ENCODE peak calls at places on chromosomes 5 and 9, in ten cellular contexts. X is uterus; Y is brain microvascular endothelial cell; I is WERI-Rb-1; R is CD8-positive, alpha-beta T cell; T is GM12878; S is IMR-90; O is heart left ventricle; B is psoas muscle; G is SK-N-SH. E is an unnamed sample.

GRCh38 chr5:43190755-43191603 is 1.0 kb upstream of the NIM1K start:
- DNase-seq in B (no peak), R (no peak), S (peak), Y (peak), I (no peak), X (no peak), T (no peak), O (no peak), G (no peak), E (peak)

GRCh38 chr9:136119259-136120118 is 814 bp upstream of the TMEM250 start:
- DNase-seq in Y (no peak), R (no peak), T (no peak), B (peak), G (peak), S (peak), X (no peak), I (no peak), O (no peak), E (peak)

GRCh38 chr9:19812194-19812593 is 23.4 kb upstream of the SLC24A2 start:
- DNase-seq in B (no peak), S (no peak), Y (no peak), R (no peak), T (no peak), O (no peak), I (no peak), X (no peak), G (no peak), E (no peak)

GRCh38 chr5:69492391-69493234 is at the start of gene OCLN:
- DNase-seq in O (peak), T (no peak), Y (no peak), B (no peak), I (peak), G (peak), S (no peak), R (no peak), X (no peak), E (peak)

GRCh38 chr5:21823588-21823987 is 1029.6 kb downstream of the CDH12 start:
- DNase-seq in G (no peak), R (no peak), B (no peak), T (no peak), O (no peak), S (peak), Y (no peak), X (no peak), I (no peak), E (no peak)

GRCh38 chr9:94937214-94937903 is 210.9 kb downstream of the AOPEP start:
- DNase-seq in I (no peak), X (no peak), R (no peak), Y (peak), G (no peak), B (no peak), T (no peak), O (no peak), S (peak), E (no peak)

GRCh38 chr5:76472338-76473336 is 69.6 kb downstream of the IQGAP2 start:
- DNase-seq in I (no peak), Y (no peak), X (no peak), G (no peak), B (no peak), T (no peak), R (no peak), O (no peak), S (no peak), E (no peak)

GRCh38 chr5:172751761-172752510 is 19.1 kb downstream of the DUSP1 start:
- DNase-seq in T (no peak), S (no peak), R (no peak), I (no peak), G (no peak), B (no peak), Y (no peak), O (peak), X (no peak), E (no peak)

GRCh38 chr9:123657099-123657498 is 272.8 kb downstream of the DENND1A start:
- DNase-seq in I (peak), S (no peak), Y (no peak), G (no peak), O (no peak), X (no peak), T (no peak), B (no peak), R (no peak), E (no peak)

GRCh38 chr5:136963521-136963920 is 535.6 kb downstream of the SPOCK1 start:
- DNase-seq in I (no peak), G (no peak), Y (no peak), S (no peak), O (no peak), B (no peak), X (no peak), T (no peak), R (no peak), E (no peak)

GRCh38 chr9:92100237-92100911 is 14.8 kb downstream of the SPTLC1 start:
- DNase-seq in G (no peak), Y (peak), B (no peak), X (no peak), R (no peak), T (no peak), O (no peak), S (peak), I (no peak), E (peak)

GRCh38 chr5:110590187-110590586 is 136.3 kb downstream of the TMEM232 start:
- DNase-seq in S (peak), T (no peak), G (no peak), O (no peak), X (no peak), I (no peak), R (no peak), Y (peak), B (no peak), E (no peak)

GRCh38 chr5:113232667-113233066 is 202.1 kb downstream of the TSSK1B start:
- DNase-seq in G (no peak), T (no peak), R (no peak), X (peak), I (peak), B (no peak), O (peak), Y (no peak), S (no peak), E (no peak)

GRCh38 chr5:73155541-73156222 is 17.3 kb upstream of the TMEM174 start:
- DNase-seq in I (no peak), X (no peak), R (no peak), S (no peak), T (no peak), Y (no peak), B (no peak), O (no peak), G (no peak), E (peak)

GRCh38 chr5:31962321-31962720 is 211.8 kb downstream of the GOLPH3 start:
- DNase-seq in B (no peak), G (peak), R (no peak), Y (no peak), T (no peak), X (no peak), S (no peak), I (peak), O (peak), E (no peak)

GRCh38 chr5:177175336-177175735 is 41.8 kb downstream of the NSD1 start:
- DNase-seq in Y (no peak), S (no peak), T (no peak), B (no peak), O (no peak), I (no peak), G (no peak), R (no peak), X (no peak), E (no peak)

GRCh38 chr5:84863020-84863419 is 478.3 kb upstream of the EDIL3 start:
- DNase-seq in I (no peak), O (no peak), S (no peak), Y (no peak), B (no peak), G (no peak), X (no peak), R (no peak), T (no peak), E (no peak)

GRCh38 chr5:172276214-172276613 is 7.3 kb downstream of the UBTD2 start:
- DNase-seq in Y (peak), G (no peak), S (peak), T (no peak), R (no peak), I (no peak), X (no peak), B (no peak), O (no peak), E (peak)

GRCh38 chr5:135526924-135527323 is 8.8 kb downstream of the NEUROG1 start:
- DNase-seq in O (no peak), T (no peak), R (no peak), G (no peak), X (no peak), Y (no peak), I (no peak), S (no peak), B (no peak), E (peak)

GRCh38 chr9:95954940-95955339 is 79.4 kb downstream of the ERCC6L2 start:
- DNase-seq in O (no peak), B (no peak), Y (no peak), T (no peak), X (no peak), S (no peak), R (no peak), I (no peak), G (no peak), E (no peak)

GRCh38 chr5:151448038-151448985 is 909 bp downstream of the SLC36A1 start:
- DNase-seq in T (no peak), X (peak), G (no peak), B (no peak), I (peak), S (no peak), Y (no peak), R (no peak), O (no peak), E (peak)

GRCh38 chr5:65128226-65128625 is 353.5 kb downstream of the ADAMTS6 start:
- DNase-seq in B (no peak), Y (no peak), O (no peak), S (peak), R (no peak), I (no peak), X (no peak), T (no peak), G (no peak), E (no peak)

GRCh38 chr9:131407717-131408195 is 13.9 kb downstream of the PRRC2B start:
- DNase-seq in S (no peak), T (no peak), G (no peak), O (peak), Y (no peak), I (peak), X (peak), R (peak), B (peak), E (no peak)

DNA sequence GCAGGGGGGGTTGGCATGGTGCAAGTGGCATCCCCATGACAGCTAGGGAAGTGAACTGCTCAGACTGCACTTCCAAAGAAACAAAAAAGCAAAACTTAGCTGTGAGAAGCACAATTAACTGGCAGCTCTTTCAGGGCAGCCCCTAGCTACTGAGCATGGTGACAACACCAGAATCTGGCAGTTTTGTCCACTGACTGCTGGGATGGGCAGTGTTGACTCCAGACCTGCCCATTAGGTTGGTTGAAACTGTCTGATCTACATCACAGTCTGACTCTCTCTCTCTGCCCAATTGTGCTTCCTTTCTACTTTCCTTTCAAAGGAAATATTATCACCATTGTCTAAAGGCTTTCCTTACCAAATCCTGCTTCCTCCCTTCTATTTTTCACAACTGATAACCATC is 12.5 kb upstream of the RAD23B start:
- DNase-seq in G (no peak), T (no peak), X (no peak), Y (no peak), B (no peak), I (no peak), O (no peak), R (no peak), S (no peak), E (no peak)
- H3K27ac ChIP-seq in G (no peak), T (no peak), X (no peak), Y (no peak), B (no peak), I (no peak), O (no peak), R (no peak), S (peak), E (no peak)

DNA sequence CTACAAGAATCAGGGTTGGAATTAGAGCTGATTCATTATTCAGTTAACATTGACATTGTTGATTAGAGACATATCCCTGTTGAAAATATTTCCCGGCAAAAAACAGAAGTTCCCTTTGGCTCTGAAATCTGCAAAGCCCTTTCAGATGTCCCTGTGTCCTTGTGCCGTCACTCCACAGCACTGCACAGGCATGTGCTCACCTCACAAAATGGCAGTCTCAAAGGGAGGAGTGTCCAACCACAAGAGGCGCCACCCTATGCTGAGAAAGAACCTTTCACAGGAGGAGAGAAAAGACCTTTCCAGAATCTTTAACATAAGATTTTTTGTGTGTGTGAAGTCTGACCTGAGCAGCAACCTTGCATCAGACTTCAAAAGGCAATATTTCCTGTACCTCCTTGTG is 112.8 kb upstream of the PRSS3 start:
- DNase-seq in T (no peak), X (no peak), B (no peak), Y (no peak), I (no peak), O (no peak), R (no peak), S (no peak), G (no peak), E (no peak)
- H3K27ac ChIP-seq in T (no peak), X (no peak), B (no peak), Y (no peak), I (no peak), O (no peak), R (no peak), S (no peak), G (no peak), E (no peak)

DNA sequence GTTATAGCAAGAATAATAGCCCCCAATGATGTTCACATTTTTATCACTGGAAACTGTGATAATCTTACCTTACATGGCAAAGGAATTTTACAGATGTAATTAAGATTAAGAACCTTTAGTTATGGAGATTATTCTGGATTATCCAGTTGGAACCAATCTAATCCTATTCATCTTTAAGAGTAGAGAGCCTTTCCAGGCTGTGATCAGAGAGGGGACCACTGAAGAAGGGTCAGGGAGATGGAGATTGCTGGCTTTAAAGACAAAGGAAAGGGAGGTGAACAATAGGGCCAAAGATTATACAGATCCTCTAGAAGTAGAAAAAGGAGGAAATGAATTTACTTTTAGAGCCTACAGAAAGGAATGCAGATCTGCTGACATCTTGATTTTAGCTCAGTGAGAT is 253.5 kb upstream of the GRIN3A start:
- DNase-seq in S (no peak), G (no peak), I (no peak), O (no peak), B (no peak), T (no peak), R (no peak), X (no peak), Y (no peak), E (no peak)
- H3K27ac ChIP-seq in S (no peak), G (no peak), I (no peak), O (no peak), B (no peak), T (no peak), R (no peak), X (no peak), Y (no peak), E (no peak)

DNA sequence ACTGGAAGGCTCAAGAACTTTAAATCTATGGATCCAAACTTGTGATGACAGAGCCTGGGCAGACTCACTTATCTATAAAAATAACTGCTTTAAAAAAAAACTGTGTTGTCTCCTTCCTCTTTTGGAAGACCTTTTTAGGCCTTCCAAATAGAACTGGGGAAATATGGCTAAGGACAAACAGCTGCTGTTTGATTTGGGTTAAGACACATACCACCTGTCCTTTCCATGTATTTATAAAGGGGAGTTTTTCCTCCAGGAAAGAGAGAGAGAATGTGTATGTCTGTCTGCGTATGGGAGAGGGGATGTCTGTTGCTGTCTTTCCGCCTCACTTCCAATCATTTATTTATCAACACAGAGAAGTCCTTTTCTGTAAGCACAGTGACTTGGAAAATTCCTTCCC is 2.8 kb downstream of the ARHGEF37 start:
- DNase-seq in R (no peak), B (no peak), I (no peak), G (no peak), Y (no peak), O (no peak), T (no peak), X (no peak), S (no peak), E (no peak)
- H3K27ac ChIP-seq in R (no peak), B (peak), I (no peak), G (no peak), Y (no peak), O (peak), T (no peak), X (peak), S (no peak), E (no peak)

GRCh38 chr5:90542827-90543519 is 13.6 kb upstream of the LYSMD3 start:
- DNase-seq in Y (no peak), B (no peak), X (no peak), T (no peak), S (no peak), I (no peak), O (no peak), R (no peak), G (no peak), E (no peak)
- H3K27ac ChIP-seq in Y (no peak), B (no peak), X (no peak), T (no peak), S (no peak), I (no peak), O (no peak), R (no peak), G (no peak), E (no peak)